ENCODE peak calls at places on chromosomes 12 and 14, in five cellular contexts. Z, V, N, C and A are unnamed samples.

GRCh38 chr14:89340200-89340667 is 76.8 kb downstream of the FOXN3 start:
- DNase-seq in Z (peak; percentile 51), V (no peak), C (no peak), N (no peak), A (no peak)

GRCh38 chr14:63542231-63542999 is 762 bp downstream of the PPP2R5E start:
- DNase-seq in N (no peak), Z (peak; percentile 34), C (no peak), V (no peak), A (no peak)

GRCh38 chr14:65476290-65476941 is 63.9 kb downstream of the FUT8 start:
- DNase-seq in Z (no peak), N (no peak), V (no peak), C (no peak), A (no peak)

GRCh38 chr12:120534703-120535655 is 823 bp downstream of the RNF10 start:
- DNase-seq in N (peak; percentile 39), Z (peak; percentile 75), V (peak; percentile 61), C (peak; percentile 42), A (peak; percentile 27)

GRCh38 chr14:77909911-77910310 is 110.0 kb downstream of the ADCK1 start:
- DNase-seq in C (no peak), Z (no peak), N (no peak), V (no peak), A (no peak)

GRCh38 chr14:85233756-85234545 is 296.0 kb upstream of the FLRT2 start:
- DNase-seq in V (no peak), C (no peak), N (no peak), Z (peak; percentile 86), A (no peak)

GRCh38 chr14:50812856-50813543 is 18.0 kb downstream of the NIN start:
- DNase-seq in C (no peak), N (no peak), V (no peak), Z (no peak), A (no peak)

GRCh38 chr14:61491224-61491623 is 169.8 kb downstream of the PRKCH start:
- DNase-seq in V (no peak), C (no peak), Z (no peak), N (no peak), A (no peak)

GRCh38 chr14:79043194-79043889 is 873.2 kb downstream of the NRXN3 start:
- DNase-seq in Z (no peak), V (no peak), C (no peak), N (no peak), A (no peak)

GRCh38 chr14:25197885-25198284 is 147.9 kb upstream of the STXBP6 start:
- DNase-seq in N (no peak), Z (no peak), V (no peak), C (no peak), A (no peak)

GRCh38 chr14:86712176-86712575 is 1182.2 kb downstream of the FLRT2 start:
- DNase-seq in Z (no peak), N (no peak), C (no peak), V (no peak), A (no peak)

GRCh38 chr14:50003213-50004021 is 110.5 kb downstream of the ARF6 start:
- DNase-seq in Z (peak; percentile 78), N (peak; percentile 63), C (peak; percentile 66), V (peak; percentile 77), A (peak; percentile 64)

GRCh38 chr12:128966411-128966810 is 113.1 kb downstream of the GLT1D1 start:
- DNase-seq in Z (no peak), C (no peak), N (no peak), V (no peak), A (no peak)

GRCh38 chr12:62466018-62466595 is 519 bp upstream of the MON2 start:
- DNase-seq in Z (peak; percentile 27), V (peak; percentile 41), N (no peak), C (peak; percentile 11), A (no peak)

GRCh38 chr12:69274861-69275260 is 35.5 kb downstream of the CPSF6 start:
- DNase-seq in N (no peak), C (no peak), Z (peak; percentile 21), V (no peak), A (no peak)

GRCh38 chr14:102828201-102828600 is 51.0 kb downstream of the TRAF3 start:
- DNase-seq in V (no peak), C (no peak), Z (no peak), N (no peak), A (no peak)

GRCh38 chr14:68684466-68685418 is 108.1 kb downstream of the ZFP36L1 start:
- DNase-seq in V (no peak), C (no peak), N (no peak), Z (no peak), A (no peak)

GRCh38 chr12:41619705-41620104 is 431.6 kb downstream of the PDZRN4 start:
- DNase-seq in N (no peak), V (no peak), C (no peak), Z (no peak), A (no peak)

GRCh38 chr12:4112290-4112689 is 161.3 kb upstream of the CCND2 start:
- DNase-seq in N (no peak), V (no peak), Z (no peak), C (no peak), A (no peak)

GRCh38 chr12:133083345-133083744 is 2.6 kb downstream of the ZNF140 start:
- DNase-seq in V (no peak), N (no peak), C (no peak), Z (no peak), A (no peak)
- H3K9me3 ChIP-seq in V (peaks cover 11% of the 10 kb centered on the region), N (peaks cover 75% of the 10 kb centered on the region), C (peaks cover 83% of the 10 kb centered on the region), Z (peaks cover 49% of the 10 kb centered on the region), A (peaks cover 39% of the 10 kb centered on the region)

GRCh38 chr14:27075503-27075902 is 477.7 kb upstream of the NOVA1 start:
- DNase-seq in Z (no peak), C (no peak), V (no peak), N (no peak), A (no peak)

GRCh38 chr14:27077181-27077738 is 479.4 kb upstream of the NOVA1 start:
- DNase-seq in N (no peak), Z (no peak), C (no peak), V (no peak), A (no peak)

GRCh38 chr14:27078176-27078575 is 480.3 kb upstream of the NOVA1 start:
- DNase-seq in N (no peak), C (no peak), V (no peak), Z (no peak), A (no peak)
- H3K9me3 ChIP-seq in N (no peaks in the 10 kb centered on the region), C (no peaks in the 10 kb centered on the region), V (no peaks in the 10 kb centered on the region), Z (peaks cover 22% of the 10 kb centered on the region), A (no peaks in the 10 kb centered on the region)

DNA sequence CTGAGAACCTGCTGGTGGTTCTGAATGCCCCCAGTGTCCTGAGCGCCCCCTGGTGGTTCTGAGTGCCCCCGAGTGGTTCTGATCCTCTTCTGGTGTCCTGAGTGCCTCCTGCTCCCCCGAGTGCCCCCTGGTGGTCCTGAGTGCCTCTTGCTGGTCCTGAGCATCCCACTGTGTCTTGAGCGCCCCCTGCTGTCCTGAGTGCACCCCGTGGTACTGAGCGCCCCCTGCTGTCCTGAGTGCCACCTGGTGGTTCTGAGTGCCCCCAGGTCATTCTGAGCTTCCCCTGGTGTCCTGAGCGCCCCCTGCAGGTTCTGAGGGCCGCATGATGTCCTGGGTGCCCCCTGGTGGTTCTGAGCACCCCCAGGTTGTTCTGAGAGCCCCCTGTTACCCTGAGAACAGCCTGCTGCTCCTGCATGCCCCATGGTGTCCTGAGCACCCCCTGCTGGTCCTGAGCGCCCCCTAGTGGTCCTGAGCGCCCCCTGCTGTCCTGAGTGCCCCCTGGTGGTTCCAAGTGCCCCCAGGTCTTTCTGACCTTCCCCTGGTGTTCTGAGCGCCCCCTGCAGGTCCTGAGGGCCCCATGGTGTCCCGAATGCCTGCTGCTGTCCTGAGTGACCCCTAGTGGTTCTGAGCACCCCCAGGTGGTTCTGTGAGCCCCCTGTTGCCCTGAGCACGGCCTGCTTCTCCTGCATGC is 1165.4 kb downstream of the TMEM121 start:
- DNase-seq in C (peak; percentile 59), Z (no peak), N (peak; percentile 18), V (peak; percentile 12), A (peak; percentile 26)
- H3K9me3 ChIP-seq in C (no peaks in the 10 kb centered on the region), Z (peaks cover 5% of the 10 kb centered on the region), N (no peaks in the 10 kb centered on the region), V (no peaks in the 10 kb centered on the region), A (no peaks in the 10 kb centered on the region)

DNA sequence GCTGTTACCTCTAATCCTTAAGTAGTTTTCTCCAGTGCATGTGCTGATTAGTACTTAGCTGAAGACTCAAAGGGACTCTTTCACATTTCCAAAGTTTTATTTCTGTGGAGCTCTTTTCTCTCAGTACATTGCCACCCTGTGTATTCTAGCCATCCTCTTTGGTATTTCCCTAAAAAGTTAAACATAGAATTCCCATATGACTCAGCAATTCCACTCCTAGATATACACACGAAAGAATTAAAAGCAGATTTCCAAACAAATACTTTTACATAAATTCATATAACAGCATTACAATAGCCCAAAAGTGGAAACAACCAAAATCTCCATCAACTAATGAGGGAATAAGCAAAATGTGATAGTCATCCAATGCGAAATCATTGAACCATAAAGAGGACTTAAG is 8.9 kb upstream of the NOVA1 start:
- DNase-seq in Z (no peak), N (no peak), C (no peak), V (no peak), A (no peak)
- H3K9me3 ChIP-seq in Z (peaks cover 14% of the 10 kb centered on the region), N (no peaks in the 10 kb centered on the region), C (no peaks in the 10 kb centered on the region), V (no peaks in the 10 kb centered on the region), A (no peaks in the 10 kb centered on the region)

GRCh38 chr14:104266643-104267575 is 128.5 kb downstream of the KIF26A start:
- DNase-seq in V (peak; percentile 19), N (no peak), C (no peak), Z (no peak), A (no peak)
- H3K9me3 ChIP-seq in V (no peaks in the 10 kb centered on the region), N (no peaks in the 10 kb centered on the region), C (no peaks in the 10 kb centered on the region), Z (peaks cover 18% of the 10 kb centered on the region), A (no peaks in the 10 kb centered on the region)

GRCh38 chr12:25397001-25397400 is 146.3 kb upstream of the KRAS start:
- DNase-seq in Z (no peak), V (no peak), N (no peak), C (no peak), A (no peak)

GRCh38 chr12:25388216-25388615 is 137.5 kb upstream of the KRAS start:
- DNase-seq in V (no peak), Z (peak; percentile 54), C (no peak), N (no peak), A (no peak)

GRCh38 chr12:25395227-25395626 is 144.5 kb upstream of the KRAS start:
- DNase-seq in C (no peak), Z (no peak), V (no peak), N (no peak), A (no peak)

GRCh38 chr12:25394025-25394424 is 143.3 kb upstream of the KRAS start:
- DNase-seq in Z (no peak), C (no peak), V (no peak), N (no peak), A (no peak)
- H3K9me3 ChIP-seq in Z (no peaks in the 10 kb centered on the region), C (no peaks in the 10 kb centered on the region), V (no peaks in the 10 kb centered on the region), N (no peaks in the 10 kb centered on the region), A (no peaks in the 10 kb centered on the region)